ENCODE peak calls at places on chromosome 13, in eight cellular contexts. I is keratinocyte, E is brain microvascular endothelial cell, G is PC-9, O is astrocyte of the cerebellum, L is astrocyte, K is neural crest cell, P is omental fat pad. V is an unnamed sample.

GRCh38 chr13:100269837-100270236 is 180.9 kb downstream of the PCCA start:
- DNase-seq in P (no peak), I (no peak), K (no peak), L (peak; percentile 49), O (peak; percentile 54), E (peak; percentile 66), G (no peak), V (no peak)

GRCh38 chr13:19950374-19950773 is 8.2 kb upstream of the ZMYM2 start:
- DNase-seq in K (no peak), I (no peak), P (no peak), G (no peak), O (no peak), L (no peak), E (no peak), V (no peak)

GRCh38 chr13:71524245-71525002 is 342.6 kb downstream of the DACH1 start:
- DNase-seq in E (no peak), G (no peak), K (no peak), P (no peak), L (no peak), O (no peak), I (no peak), V (no peak)

GRCh38 chr13:102251817-102252216 is 150.0 kb downstream of the FGF14 start:
- DNase-seq in O (no peak), E (no peak), L (no peak), K (no peak), G (no peak), P (no peak), I (no peak), V (no peak)

GRCh38 chr13:90686438-90686837 is 661.0 kb upstream of the MIR17HG start:
- DNase-seq in E (peak; percentile 68), L (peak; percentile 90), K (no peak), G (no peak), O (peak; percentile 9), I (no peak), P (no peak), V (no peak)

GRCh38 chr13:77874406-77874805 is 44.2 kb downstream of the EDNRB start:
- DNase-seq in L (peak; percentile 25), G (no peak), E (peak; percentile 14), P (no peak), I (no peak), K (no peak), O (peak; percentile 15), V (no peak)

GRCh38 chr13:90258129-90258528 is 1089.4 kb upstream of the MIR17HG start:
- DNase-seq in O (no peak), L (no peak), I (no peak), G (no peak), P (no peak), K (no peak), E (no peak), V (no peak)

GRCh38 chr13:78660130-78660857 is 1.3 kb upstream of the OBI1 start:
- DNase-seq in O (no peak), G (no peak), L (no peak), I (no peak), P (no peak), K (no peak), E (no peak), V (no peak)

GRCh38 chr13:44174769-44175425 is 198.7 kb upstream of the SERP2 start:
- DNase-seq in G (no peak), E (peak; percentile 56), I (no peak), O (no peak), K (no peak), L (peak; percentile 48), P (no peak), V (no peak)

GRCh38 chr13:105894711-105895110 is 640.8 kb downstream of the EFNB2 start:
- DNase-seq in L (no peak), K (no peak), O (no peak), E (no peak), I (no peak), G (no peak), P (no peak), V (no peak)

GRCh38 chr13:102846261-102847015 is 606 bp downstream of the ERCC5 start:
- DNase-seq in E (peak; percentile 39), K (peak; percentile 7), P (no peak), L (peak; percentile 18), G (peak; percentile 39), O (no peak), I (no peak), V (peak; percentile 16)

GRCh38 chr13:30463820-30464495 is 1.8 kb downstream of the HMGB1 start:
- DNase-seq in P (no peak), O (no peak), L (peak; percentile 42), K (no peak), I (no peak), G (no peak), E (peak; percentile 36), V (no peak)

GRCh38 chr13:30466841-30467252 is 1.1 kb upstream of the HMGB1 start:
- DNase-seq in O (no peak), I (no peak), L (peak; percentile 18), K (no peak), E (no peak), G (no peak), P (no peak), V (no peak)

GRCh38 chr13:30466358-30466714 is 600 bp upstream of the HMGB1 start:
- DNase-seq in E (peak; percentile 19), I (no peak), O (no peak), L (peak; percentile 24), P (no peak), K (no peak), G (no peak), V (no peak)

GRCh38 chr13:30464496-30465351 is 1.0 kb downstream of the HMGB1 start:
- DNase-seq in I (no peak), P (peak; percentile 35), G (peak; percentile 49), K (peak; percentile 59), L (peak; percentile 77), O (peak; percentile 57), E (peak; percentile 60), V (peak; percentile 66)

DNA sequence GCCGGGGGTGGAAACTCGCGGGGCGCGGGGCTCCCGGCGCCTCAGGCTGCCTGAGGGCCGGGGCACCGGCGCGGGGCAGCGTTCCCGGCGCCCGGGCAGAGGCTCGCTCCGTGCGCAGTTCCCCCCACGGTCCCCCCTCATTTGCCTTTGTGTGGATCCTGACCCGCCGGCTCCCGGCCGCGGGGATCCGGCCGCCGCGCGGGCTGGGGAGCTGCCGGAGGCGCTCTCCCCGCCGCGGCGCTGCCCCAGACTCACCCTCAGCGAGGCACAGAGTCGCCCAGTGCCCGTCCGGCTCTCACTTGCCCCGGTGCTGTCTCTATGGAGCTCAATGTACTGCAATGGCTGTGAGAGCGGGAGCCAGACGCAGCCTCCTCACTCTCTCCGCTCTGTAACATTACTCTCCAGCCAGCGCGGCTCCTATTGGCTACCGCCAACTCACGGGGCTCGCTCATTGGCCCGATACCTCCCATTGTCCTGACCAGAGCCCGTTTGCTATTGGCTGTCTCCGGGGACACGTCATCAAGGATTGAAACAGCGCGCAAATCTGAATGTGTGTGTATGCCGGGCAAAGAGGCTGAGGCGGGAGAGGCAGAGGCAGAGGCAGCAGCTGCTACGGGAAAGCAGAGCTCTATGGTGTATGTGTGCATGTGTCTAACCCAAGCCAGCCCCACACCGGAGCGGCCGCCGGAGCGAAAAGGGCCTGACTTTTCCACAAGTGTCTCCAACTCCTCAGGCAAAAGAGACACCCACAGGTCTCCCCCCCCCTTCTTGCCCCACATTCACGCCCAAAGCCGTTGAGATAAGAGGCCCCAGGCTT is at the start of gene HMGB1:
- DNase-seq in K (peak; percentile 92), P (peak; percentile 96), E (peak; percentile 99), L (peak; percentile 98), O (peak; percentile 98), I (peak; percentile 82), G (peak; percentile 97), V (peak; percentile 95)
- TF ChIP-seq CTCF in K (no peak), P (no peak), E (no peak), L (no peak), O (no peak), I (no peak), G (no peak), V (no peak)

DNA sequence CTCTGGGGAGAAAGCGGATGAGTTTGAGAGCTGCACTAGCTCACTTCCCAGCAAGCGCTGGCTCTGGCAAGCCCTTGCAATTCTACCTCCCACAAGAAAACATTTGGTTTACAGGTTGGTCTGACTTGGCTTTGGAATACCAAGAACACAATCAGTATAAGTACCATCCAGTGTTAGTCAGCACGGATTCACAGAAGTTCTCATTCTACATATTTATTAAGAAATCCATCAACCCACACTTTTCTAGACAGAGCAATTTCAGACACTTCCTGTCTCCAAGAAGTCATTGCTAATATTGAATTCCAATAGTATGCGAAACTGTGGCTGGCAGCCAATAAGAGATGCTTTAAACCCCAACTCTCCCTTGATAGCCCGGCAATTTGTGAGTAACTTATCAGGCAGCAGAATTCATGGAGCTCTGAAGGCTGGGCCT is 59.5 kb upstream of the WASF3 start:
- DNase-seq in I (no peak), E (peak; percentile 91), O (peak; percentile 24), L (peak; percentile 97), K (no peak), P (no peak), G (no peak), V (no peak)
- TF ChIP-seq CTCF in I (no peak), E (no peak), O (no peak), L (no peak), K (no peak), P (no peak), G (no peak), V (no peak)

GRCh38 chr13:21668665-21669599 is 1.9 kb upstream of the FGF9 start:
- DNase-seq in E (peak; percentile 7), P (no peak), K (peak; percentile 37), I (no peak), G (no peak), L (peak; percentile 36), O (no peak), V (peak; percentile 31)

GRCh38 chr13:21670883-21671792 is at the start of gene FGF9:
- DNase-seq in O (peak; percentile 19), K (peak; percentile 62), L (peak; percentile 72), I (no peak), G (no peak), P (no peak), E (peak; percentile 29), V (peak; percentile 73)

GRCh38 chr13:21671793-21672680 is 1.2 kb downstream of the FGF9 start:
- DNase-seq in L (no peak), E (no peak), G (no peak), P (no peak), O (no peak), I (no peak), K (no peak), V (no peak)

GRCh38 chr13:21672811-21673591 is 2.1 kb downstream of the FGF9 start:
- DNase-seq in K (no peak), G (no peak), E (no peak), P (no peak), L (no peak), I (no peak), O (no peak), V (no peak)

GRCh38 chr13:21670006-21670882 is 629 bp upstream of the FGF9 start:
- DNase-seq in L (peak; percentile 46), I (no peak), G (no peak), P (no peak), O (no peak), K (peak; percentile 67), E (peak; percentile 13), V (peak; percentile 63)
- TF ChIP-seq CTCF in L (no peak), I (no peak), G (no peak), P (no peak), O (no peak), K (peak; percentile 32), E (peak; percentile 40), V (peak; percentile 46)

DNA sequence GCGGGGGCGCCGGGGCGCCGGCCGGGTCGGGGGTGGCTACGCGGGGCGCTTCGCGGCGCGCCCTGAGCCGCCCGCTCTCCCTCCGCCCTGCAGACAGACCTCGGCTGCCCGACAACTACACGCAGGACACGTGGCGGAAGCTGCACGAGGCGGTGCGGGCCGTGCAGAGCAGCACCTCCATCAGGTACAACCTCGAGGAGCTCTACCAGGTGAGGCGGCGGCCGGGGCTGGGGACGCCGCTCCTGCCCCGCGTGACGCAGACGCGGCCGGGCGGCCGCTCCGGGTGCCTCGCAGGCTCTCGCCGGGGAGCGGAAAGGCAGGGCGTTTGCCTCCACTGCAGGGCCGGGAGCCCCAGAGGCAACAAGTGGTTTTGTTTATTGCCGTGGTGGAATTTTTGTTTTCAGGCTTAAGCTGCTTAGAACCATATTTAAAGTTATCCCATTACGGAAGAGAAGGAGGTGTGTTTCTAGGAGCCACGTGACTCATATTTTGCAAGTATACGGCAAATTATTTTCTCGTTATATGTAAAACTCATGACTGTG is 538 bp downstream of the CUL4A start:
- DNase-seq in I (no peak), G (peak; percentile 75), O (no peak), P (no peak), K (peak; percentile 40), L (peak; percentile 37), E (peak; percentile 20), V (peak; percentile 58)
- TF ChIP-seq CTCF in I (no peak), G (no peak), O (no peak), P (no peak), K (peak; percentile 34), L (no peak), E (no peak), V (no peak)